ENCODE peak calls at places on chromosomes 3 and 15, in six cellular contexts. One of them, this sample, is unnamed. For H3K36me3 and H3K4me1, the result is how much of the 10 kb centered on the place peaks cover.

GRCh38 chr15:62809106-62809967 is 233.2 kb upstream of the TPM1 start:
- DNase-seq in stomach: no peak
- DNase-seq in mucosa of descending colon: no peak
- DNase-seq in PC-3: no peak
- DNase-seq in lung: no peak
- DNase-seq in Panc1: no peak
- DNase-seq in this sample: no peak

GRCh38 chr3:17044844-17045243 is 160.1 kb downstream of the PLCL2 start:
- DNase-seq in stomach: no peak
- DNase-seq in mucosa of descending colon: no peak
- DNase-seq in PC-3: no peak
- DNase-seq in lung: no peak
- DNase-seq in Panc1: no peak
- DNase-seq in this sample: no peak

GRCh38 chr3:13473020-13473419 is 7.1 kb upstream of the HDAC11 start:
- DNase-seq in stomach: no peak
- DNase-seq in mucosa of descending colon: no peak
- DNase-seq in PC-3: no peak
- DNase-seq in lung: no peak
- DNase-seq in Panc1: no peak
- DNase-seq in this sample: no peak

GRCh38 chr3:46006646-46007045 is 11.0 kb upstream of the FYCO1 start:
- DNase-seq in stomach: no peak
- DNase-seq in mucosa of descending colon: no peak
- DNase-seq in PC-3: peak
- DNase-seq in lung: no peak
- DNase-seq in Panc1: no peak
- DNase-seq in this sample: no peak

GRCh38 chr3:54358327-54358726 is 236.0 kb downstream of the CACNA2D3 start:
- DNase-seq in stomach: no peak
- DNase-seq in mucosa of descending colon: no peak
- DNase-seq in PC-3: no peak
- DNase-seq in lung: no peak
- DNase-seq in Panc1: no peak
- DNase-seq in this sample: no peak

GRCh38 chr3:171904829-171905228 is 61.7 kb downstream of the TMEM212 start:
- DNase-seq in stomach: no peak
- DNase-seq in mucosa of descending colon: no peak
- DNase-seq in PC-3: no peak
- DNase-seq in lung: no peak
- DNase-seq in Panc1: no peak
- DNase-seq in this sample: no peak

GRCh38 chr15:99476413-99477222 is 89.2 kb upstream of the MEF2A start:
- DNase-seq in stomach: peak
- DNase-seq in mucosa of descending colon: peak
- DNase-seq in PC-3: peak
- DNase-seq in lung: no peak
- DNase-seq in Panc1: peak
- DNase-seq in this sample: peak

GRCh38 chr3:16670191-16670590 is 65.0 kb upstream of the DAZL start:
- DNase-seq in stomach: no peak
- DNase-seq in mucosa of descending colon: no peak
- DNase-seq in PC-3: no peak
- DNase-seq in lung: no peak
- DNase-seq in Panc1: no peak
- DNase-seq in this sample: no peak

GRCh38 chr15:76756371-76756770 is 148.8 kb downstream of the SCAPER start:
- DNase-seq in stomach: no peak
- DNase-seq in mucosa of descending colon: no peak
- DNase-seq in PC-3: no peak
- DNase-seq in lung: no peak
- DNase-seq in Panc1: no peak
- DNase-seq in this sample: no peak

GRCh38 chr3:87120850-87121249 is 106.3 kb upstream of the CHMP2B start:
- DNase-seq in stomach: no peak
- DNase-seq in mucosa of descending colon: no peak
- DNase-seq in PC-3: no peak
- DNase-seq in lung: no peak
- DNase-seq in Panc1: no peak
- DNase-seq in this sample: no peak

GRCh38 chr3:193498195-193498594 is 56.5 kb downstream of the ATP13A4 start:
- DNase-seq in stomach: no peak
- DNase-seq in mucosa of descending colon: no peak
- DNase-seq in PC-3: no peak
- DNase-seq in lung: no peak
- DNase-seq in Panc1: no peak
- DNase-seq in this sample: no peak

GRCh38 chr3:154161806-154162205 is 40.6 kb downstream of the ARHGEF26 start:
- DNase-seq in stomach: no peak
- DNase-seq in mucosa of descending colon: no peak
- DNase-seq in PC-3: no peak
- DNase-seq in lung: no peak
- DNase-seq in Panc1: no peak
- DNase-seq in this sample: no peak

GRCh38 chr3:128487813-128488635 is 5.0 kb downstream of the GATA2 start:
- DNase-seq in stomach: peak
- DNase-seq in mucosa of descending colon: peak
- DNase-seq in PC-3: peak
- DNase-seq in lung: peak
- DNase-seq in Panc1: no peak
- DNase-seq in this sample: peak

GRCh38 chr15:65189102-65189740 is 4.1 kb upstream of the CLPX start:
- DNase-seq in stomach: no peak
- DNase-seq in mucosa of descending colon: peak
- DNase-seq in PC-3: peak
- DNase-seq in lung: no peak
- DNase-seq in Panc1: peak
- DNase-seq in this sample: no peak

GRCh38 chr15:52078876-52079700 is 33.5 kb downstream of the BCL2L10 start:
- DNase-seq in stomach: peak
- DNase-seq in mucosa of descending colon: peak
- DNase-seq in PC-3: peak
- DNase-seq in lung: peak
- DNase-seq in Panc1: no peak
- DNase-seq in this sample: no peak

GRCh38 chr3:16993227-16993626 is 108.5 kb downstream of the PLCL2 start:
- DNase-seq in stomach: no peak
- DNase-seq in mucosa of descending colon: no peak
- DNase-seq in PC-3: peak
- DNase-seq in lung: no peak
- DNase-seq in Panc1: no peak
- DNase-seq in this sample: no peak

GRCh38 chr3:16171009-16171408 is 3.5 kb upstream of the GALNT15 start:
- DNase-seq in stomach: no peak
- DNase-seq in mucosa of descending colon: no peak
- DNase-seq in PC-3: no peak
- DNase-seq in lung: no peak
- DNase-seq in Panc1: no peak
- DNase-seq in this sample: no peak

GRCh38 chr3:117622130-117622841 is 912.7 kb downstream of the TUSC7 start:
- DNase-seq in stomach: no peak
- DNase-seq in mucosa of descending colon: no peak
- DNase-seq in PC-3: peak
- DNase-seq in lung: no peak
- DNase-seq in Panc1: no peak
- DNase-seq in this sample: no peak

GRCh38 chr15:101396484-101397261 is 92.8 kb downstream of the PCSK6 start:
- DNase-seq in stomach: peak
- DNase-seq in mucosa of descending colon: no peak
- DNase-seq in PC-3: no peak
- DNase-seq in lung: no peak
- DNase-seq in Panc1: no peak
- DNase-seq in this sample: no peak

GRCh38 chr3:125107861-125108567 is 52.2 kb upstream of the HEG1 start:
- DNase-seq in stomach: no peak
- DNase-seq in mucosa of descending colon: no peak
- DNase-seq in PC-3: peak
- DNase-seq in lung: no peak
- DNase-seq in Panc1: no peak
- DNase-seq in this sample: no peak

GRCh38 chr3:8386221-8386620 is 115.4 kb upstream of the LMCD1 start:
- DNase-seq in stomach: no peak
- DNase-seq in mucosa of descending colon: no peak
- DNase-seq in PC-3: peak
- DNase-seq in lung: no peak
- DNase-seq in Panc1: no peak
- DNase-seq in this sample: no peak

GRCh38 chr15:66153549-66154415 is 99.8 kb downstream of the MEGF11 start:
- DNase-seq in stomach: no peak
- DNase-seq in mucosa of descending colon: no peak
- DNase-seq in PC-3: no peak
- DNase-seq in lung: no peak
- DNase-seq in Panc1: no peak
- DNase-seq in this sample: no peak

GRCh38 chr3:117563063-117563462 is 853.5 kb downstream of the TUSC7 start:
- DNase-seq in stomach: no peak
- DNase-seq in mucosa of descending colon: no peak
- DNase-seq in PC-3: no peak
- DNase-seq in lung: no peak
- DNase-seq in Panc1: no peak
- DNase-seq in this sample: no peak

GRCh38 chr3:107986505-107986904 is 104.3 kb downstream of the CD47 start:
- DNase-seq in stomach: no peak
- DNase-seq in mucosa of descending colon: no peak
- DNase-seq in PC-3: no peak
- DNase-seq in lung: no peak
- DNase-seq in Panc1: no peak
- DNase-seq in this sample: no peak

GRCh38 chr15:78018968-78019644 is 58.4 kb downstream of the TBC1D2B start:
- DNase-seq in stomach: no peak
- DNase-seq in mucosa of descending colon: no peak
- DNase-seq in PC-3: no peak
- DNase-seq in lung: no peak
- DNase-seq in Panc1: no peak
- DNase-seq in this sample: no peak

GRCh38 chr15:72585025-72585424 is 69.5 kb upstream of the GOLGA6B start:
- DNase-seq in stomach: no peak
- DNase-seq in mucosa of descending colon: no peak
- DNase-seq in PC-3: no peak
- DNase-seq in lung: no peak
- DNase-seq in Panc1: no peak
- DNase-seq in this sample: no peak
- H3K36me3 ChIP-seq in stomach: half or more
- H3K36me3 ChIP-seq in mucosa of descending colon: under half
- H3K36me3 ChIP-seq in PC-3: under half
- H3K36me3 ChIP-seq in lung: under half
- H3K36me3 ChIP-seq in Panc1: under half
- H3K36me3 ChIP-seq in this sample: half or more

DNA sequence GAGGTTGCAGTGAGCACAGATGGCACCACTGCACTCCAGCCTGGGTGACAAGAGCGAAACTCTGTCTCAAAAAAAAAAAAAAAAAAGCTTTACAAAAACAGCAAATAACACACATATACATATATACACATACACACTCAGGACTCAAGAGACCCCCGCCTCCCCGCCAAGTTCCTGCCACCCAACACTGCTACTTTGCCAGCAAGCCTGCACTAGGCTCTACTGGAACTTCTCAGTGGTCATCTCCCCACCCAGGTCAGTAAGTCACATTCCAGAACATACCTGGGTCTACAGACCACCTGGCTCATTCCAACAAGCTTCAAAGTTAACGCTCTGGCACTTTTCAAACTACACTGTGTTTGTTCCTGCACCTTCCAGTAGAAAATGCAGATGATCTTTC is 62.3 kb downstream of the SENP2 start:
- DNase-seq in stomach: no peak
- DNase-seq in mucosa of descending colon: no peak
- DNase-seq in PC-3: no peak
- DNase-seq in lung: no peak
- DNase-seq in Panc1: no peak
- DNase-seq in this sample: no peak
- H3K4me3 ChIP-seq in stomach: no peak
- H3K4me3 ChIP-seq in mucosa of descending colon: no peak
- H3K4me3 ChIP-seq in PC-3: no peak
- H3K4me3 ChIP-seq in lung: no peak
- H3K4me3 ChIP-seq in Panc1: no peak
- H3K4me3 ChIP-seq in this sample: no peak

DNA sequence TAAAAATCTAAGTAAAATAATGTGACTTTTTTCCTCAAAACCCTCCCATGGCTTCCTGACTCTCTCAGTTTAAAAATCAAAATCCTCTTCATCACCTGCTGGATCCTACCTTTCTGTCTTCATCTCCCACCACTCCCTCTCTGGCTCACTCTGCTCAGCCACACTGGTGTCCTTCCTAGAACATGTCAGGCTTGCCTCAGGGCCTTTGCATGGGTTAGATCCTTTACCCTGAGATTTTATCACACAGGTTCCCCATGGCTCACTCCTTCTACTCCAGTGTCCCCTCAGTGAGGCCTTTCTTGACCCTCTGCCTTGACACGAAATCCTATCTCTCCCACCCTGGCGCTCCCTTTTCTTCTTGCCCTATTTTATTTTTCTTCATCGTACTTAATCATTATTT is 141.8 kb downstream of the RPL22L1 start:
- DNase-seq in stomach: no peak
- DNase-seq in mucosa of descending colon: no peak
- DNase-seq in PC-3: no peak
- DNase-seq in lung: no peak
- DNase-seq in Panc1: no peak
- DNase-seq in this sample: no peak
- H3K4me1 ChIP-seq in stomach: under half
- H3K4me1 ChIP-seq in mucosa of descending colon: under half
- H3K4me1 ChIP-seq in PC-3: under half
- H3K4me1 ChIP-seq in lung: under half
- H3K4me1 ChIP-seq in Panc1: under half
- H3K4me1 ChIP-seq in this sample: under half

GRCh38 chr15:40739854-40740253 is 15.2 kb downstream of the RMDN3 start:
- DNase-seq in stomach: no peak
- DNase-seq in mucosa of descending colon: no peak
- DNase-seq in PC-3: no peak
- DNase-seq in lung: no peak
- DNase-seq in Panc1: no peak
- DNase-seq in this sample: no peak

GRCh38 chr15:40736575-40736974 is 18.5 kb downstream of the RMDN3 start:
- DNase-seq in stomach: no peak
- DNase-seq in mucosa of descending colon: no peak
- DNase-seq in PC-3: peak
- DNase-seq in lung: no peak
- DNase-seq in Panc1: no peak
- DNase-seq in this sample: no peak

GRCh38 chr15:40739042-40739441 is 16.0 kb downstream of the RMDN3 start:
- DNase-seq in stomach: no peak
- DNase-seq in mucosa of descending colon: no peak
- DNase-seq in PC-3: no peak
- DNase-seq in lung: no peak
- DNase-seq in Panc1: no peak
- DNase-seq in this sample: no peak

DNA sequence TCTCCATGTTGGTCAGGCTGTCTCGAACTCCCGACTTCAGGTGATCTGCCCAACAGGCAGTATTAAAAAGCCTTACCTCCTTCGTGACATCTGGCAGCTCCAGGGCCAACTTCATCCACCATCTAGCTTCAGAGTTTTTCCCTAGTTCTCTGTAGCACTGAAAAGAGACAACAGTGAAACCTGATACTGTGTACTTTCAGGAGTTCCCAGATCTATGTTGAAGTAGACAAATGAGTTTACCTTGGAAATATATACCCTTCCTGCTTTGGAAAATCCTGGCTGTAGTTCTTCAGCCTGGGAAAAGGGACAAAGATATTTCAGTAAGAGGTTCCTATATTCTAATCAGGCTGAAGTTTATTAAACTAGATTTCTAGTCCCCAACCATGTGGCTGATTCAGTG is 18.0 kb downstream of the RMDN3 start:
- DNase-seq in stomach: no peak
- DNase-seq in mucosa of descending colon: no peak
- DNase-seq in PC-3: peak
- DNase-seq in lung: no peak
- DNase-seq in Panc1: no peak
- DNase-seq in this sample: no peak
- H3K36me3 ChIP-seq in stomach: half or more
- H3K36me3 ChIP-seq in mucosa of descending colon: under half
- H3K36me3 ChIP-seq in PC-3: under half
- H3K36me3 ChIP-seq in lung: under half
- H3K36me3 ChIP-seq in Panc1: under half
- H3K36me3 ChIP-seq in this sample: half or more

This sample was measured in ascending aorta.